ENCODE peak calls at places on chromosomes 1 and 21, in eight cellular contexts. G is GM23338, R is psoas muscle, B is lung, N is keratinocyte, J is heart right ventricle, W is tibial artery, Q is AG04450. H is an unnamed sample.

GRCh38 chr1:217812175-217812574 is 181.0 kb downstream of the SPATA17 start:
- DNase-seq in Q (no peak), B (no peak), J (no peak), G (no peak), W (no peak), N (no peak), R (no peak), H (no peak)

GRCh38 chr1:192545781-192546521 is 29.6 kb upstream of the RGS1 start:
- DNase-seq in B (no peak), W (no peak), J (no peak), N (no peak), Q (no peak), R (no peak), G (no peak), H (no peak)

GRCh38 chr21:31564439-31564838 is 95.1 kb upstream of the SOD1 start:
- DNase-seq in B (no peak), G (no peak), Q (no peak), R (no peak), J (no peak), N (no peak), W (no peak), H (no peak)

GRCh38 chr1:243493156-243494129 is 237.6 kb downstream of the SDCCAG8 start:
- DNase-seq in W (no peak), N (no peak), B (no peak), J (no peak), R (no peak), G (no peak), Q (no peak), H (no peak)

GRCh38 chr1:75615664-75616435 is 4.9 kb upstream of the SLC44A5 start:
- DNase-seq in N (no peak), W (no peak), J (peak), G (peak), Q (no peak), R (peak), B (peak), H (no peak)

GRCh38 chr1:196558424-196558823 is 49.8 kb downstream of the KCNT2 start:
- DNase-seq in W (no peak), G (no peak), B (no peak), N (no peak), R (no peak), Q (peak), J (no peak), H (no peak)

GRCh38 chr1:11046625-11047365 is at the start of gene MASP2:
- DNase-seq in N (no peak), J (no peak), W (no peak), R (no peak), G (no peak), Q (no peak), B (no peak), H (no peak)

GRCh38 chr1:226376300-226376699 is 31.6 kb downstream of the PARP1 start:
- DNase-seq in N (no peak), G (no peak), R (no peak), J (no peak), B (no peak), W (no peak), Q (no peak), H (no peak)

GRCh38 chr1:202505356-202505755 is 156.9 kb downstream of the PPP1R12B start:
- DNase-seq in W (no peak), G (peak), N (no peak), J (no peak), Q (peak), R (no peak), B (no peak), H (no peak)

GRCh38 chr1:201645956-201646355 is 107.0 kb downstream of the NAV1 start:
- DNase-seq in B (no peak), G (no peak), Q (no peak), N (no peak), R (no peak), J (no peak), W (no peak), H (no peak)

GRCh38 chr1:173117108-173117633 is 66.4 kb upstream of the TNFSF18 start:
- DNase-seq in J (no peak), W (no peak), Q (no peak), R (no peak), G (no peak), B (no peak), N (no peak), H (no peak)

GRCh38 chr1:17594026-17594425 is 54.5 kb downstream of the ARHGEF10L start:
- DNase-seq in W (no peak), Q (no peak), B (no peak), R (no peak), J (no peak), G (no peak), N (no peak), H (no peak)
- H3K27ac ChIP-seq in W (peak), Q (no peak), B (peak), R (no peak), J (peak), G (peak), N (no peak), H (peak)

GRCh38 chr1:91746728-91747338 is 139.1 kb downstream of the TGFBR3 start:
- DNase-seq in J (no peak), Q (no peak), G (no peak), B (no peak), N (no peak), W (no peak), R (no peak), H (no peak)

GRCh38 chr1:91749690-91750335 is 136.1 kb downstream of the TGFBR3 start:
- DNase-seq in G (no peak), W (no peak), R (no peak), Q (no peak), B (no peak), N (no peak), J (no peak), H (no peak)

GRCh38 chr1:91745649-91746383 is 140.1 kb downstream of the TGFBR3 start:
- DNase-seq in N (peak), W (no peak), J (no peak), R (no peak), B (no peak), G (no peak), Q (no peak), H (no peak)

GRCh38 chr1:91744973-91745648 is 140.8 kb downstream of the TGFBR3 start:
- DNase-seq in J (peak), G (no peak), Q (no peak), R (peak), W (peak), N (no peak), B (no peak), H (no peak)

GRCh38 chr1:91747666-91748065 is 138.3 kb downstream of the TGFBR3 start:
- DNase-seq in N (no peak), W (no peak), Q (no peak), G (no peak), B (no peak), J (no peak), R (no peak), H (no peak)
- TF ChIP-seq CTCF in N (no peak), W (no peak), Q (no peak), G (no peak), B (no peak), J (no peak), R (no peak), H (no peak)

GRCh38 chr21:44092201-44092600 is 15.0 kb upstream of the PWP2 start:
- DNase-seq in J (no peak), G (no peak), B (peak), R (no peak), N (no peak), W (peak), Q (no peak), H (no peak)
- H3K27ac ChIP-seq in J (no peak), G (no peak), B (no peak), R (no peak), N (no peak), W (no peak), Q (no peak), H (no peak)

GRCh38 chr1:27400963-27401341 is 8.5 kb downstream of the GPR3 start:
- DNase-seq in G (no peak), N (no peak), J (no peak), R (no peak), Q (no peak), W (no peak), B (no peak), H (no peak)

GRCh38 chr1:27402349-27402754 is 9.9 kb downstream of the GPR3 start:
- DNase-seq in B (peak), W (peak), J (peak), G (peak), Q (no peak), N (no peak), R (peak), H (peak)

GRCh38 chr1:27403931-27404330 is 11.5 kb downstream of the GPR3 start:
- DNase-seq in N (no peak), R (no peak), J (no peak), W (no peak), Q (no peak), B (no peak), G (no peak), H (no peak)

GRCh38 chr1:27405074-27405473 is 12.7 kb downstream of the GPR3 start:
- DNase-seq in W (peak), Q (no peak), G (peak), R (peak), B (no peak), N (peak), J (peak), H (peak)

DNA sequence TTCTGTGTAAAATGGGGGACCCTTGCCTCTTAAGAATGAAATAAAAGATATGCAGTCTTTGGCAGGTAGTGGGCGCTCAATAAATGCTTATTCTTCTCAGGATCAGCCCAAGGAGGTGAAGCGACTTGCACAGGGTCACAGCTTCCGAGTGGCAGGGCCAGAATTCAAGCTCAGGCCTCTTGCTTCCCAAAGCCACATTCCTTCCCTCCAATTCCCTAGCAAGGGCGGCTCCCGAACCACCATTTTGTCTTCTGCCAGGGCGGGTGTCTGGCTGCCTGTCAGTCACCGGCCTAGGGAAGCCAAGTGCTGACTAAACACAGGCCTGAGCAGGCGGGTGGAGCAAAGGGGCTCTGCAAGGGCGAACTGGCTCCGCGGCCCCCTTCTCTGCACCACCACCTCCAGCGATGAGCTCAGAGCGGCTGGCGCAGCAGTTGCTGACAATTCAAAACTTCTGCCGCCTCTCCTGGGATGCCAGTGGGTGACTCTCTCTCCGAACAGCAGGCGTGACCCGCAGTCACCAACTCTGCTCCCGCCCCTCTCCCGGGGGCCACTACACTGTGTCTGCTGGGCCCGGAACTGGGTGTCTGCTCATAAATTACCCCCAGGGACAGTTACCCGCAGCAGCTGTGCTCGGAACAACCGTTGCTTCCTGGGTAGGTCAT is 10.8 kb downstream of the GPR3 start:
- DNase-seq in N (no peak), G (peak), Q (no peak), B (peak), R (peak), W (peak), J (peak), H (peak)
- TF ChIP-seq CTCF in N (peak), G (peak), Q (peak), B (no peak), R (peak), W (no peak), J (peak), H (no peak)

GRCh38 chr1:6007318-6008083 is 15.3 kb upstream of the NPHP4 start:
- DNase-seq in G (peak), N (no peak), J (no peak), B (no peak), Q (no peak), W (peak), R (no peak), H (peak)
- H3K27ac ChIP-seq in G (no peak), N (no peak), J (peak), B (no peak), Q (no peak), W (no peak), R (no peak), H (no peak)

GRCh38 chr1:39754026-39754569 is 15.4 kb downstream of the PPIE start:
- DNase-seq in G (no peak), R (no peak), B (no peak), J (no peak), W (no peak), N (no peak), Q (no peak), H (no peak)
- TF ChIP-seq CTCF in G (no peak), R (no peak), B (no peak), J (no peak), W (no peak), N (no peak), Q (no peak), H (no peak)